ENCODE peak calls at places on chromosomes 6 and 20, in eight cellular contexts. V is Panc1, D is suprapubic skin, E is cardiac fibroblast, F is GM23338, J is foreskin fibroblast, M is AG09309, Q is ovary. H is an unnamed sample.

GRCh38 chr6:2038096-2038495 is 207.3 kb downstream of the GMDS start:
- DNase-seq in F (no peak), J (no peak), D (no peak), E (peak), M (no peak), Q (no peak), V (no peak), H (no peak)

GRCh38 chr20:57013221-57013620 is 253.2 kb downstream of the BMP7 start:
- DNase-seq in E (no peak), M (no peak), J (no peak), D (no peak), F (no peak), V (no peak), Q (no peak), H (no peak)

GRCh38 chr6:35028781-35029180 is 112.4 kb downstream of the TCP11 start:
- DNase-seq in V (no peak), M (no peak), Q (no peak), D (no peak), E (no peak), F (no peak), J (no peak), H (no peak)

GRCh38 chr6:14074723-14075503 is 42.7 kb upstream of the CD83 start:
- DNase-seq in F (no peak), D (no peak), Q (peak), J (peak), E (peak), V (no peak), M (no peak), H (peak)

GRCh38 chr6:865846-866245 is 172.9 kb upstream of the EXOC2 start:
- DNase-seq in Q (no peak), F (no peak), E (no peak), J (no peak), M (no peak), V (no peak), D (no peak), H (no peak)

GRCh38 chr6:159929819-159930218 is 39.0 kb downstream of the MAS1 start:
- DNase-seq in J (no peak), D (no peak), Q (peak), F (no peak), M (no peak), E (no peak), V (no peak), H (no peak)

GRCh38 chr20:9807176-9807575 is 31.7 kb downstream of the PAK5 start:
- DNase-seq in V (no peak), E (no peak), D (no peak), M (no peak), J (no peak), F (no peak), Q (no peak), H (no peak)

GRCh38 chr6:58419321-58419720 is 1101.9 kb downstream of the PRIM2 start:
- DNase-seq in M (no peak), E (no peak), J (no peak), F (no peak), D (no peak), Q (no peak), V (no peak), H (no peak)

GRCh38 chr6:12203001-12203400 is 87.2 kb upstream of the EDN1 start:
- DNase-seq in Q (no peak), F (peak), V (no peak), E (peak), J (no peak), M (no peak), D (no peak), H (no peak)

GRCh38 chr6:158023597-158023939 is 41.9 kb downstream of the SYNJ2 start:
- DNase-seq in Q (no peak), D (no peak), V (no peak), E (no peak), J (no peak), M (no peak), F (no peak), H (no peak)

DNA sequence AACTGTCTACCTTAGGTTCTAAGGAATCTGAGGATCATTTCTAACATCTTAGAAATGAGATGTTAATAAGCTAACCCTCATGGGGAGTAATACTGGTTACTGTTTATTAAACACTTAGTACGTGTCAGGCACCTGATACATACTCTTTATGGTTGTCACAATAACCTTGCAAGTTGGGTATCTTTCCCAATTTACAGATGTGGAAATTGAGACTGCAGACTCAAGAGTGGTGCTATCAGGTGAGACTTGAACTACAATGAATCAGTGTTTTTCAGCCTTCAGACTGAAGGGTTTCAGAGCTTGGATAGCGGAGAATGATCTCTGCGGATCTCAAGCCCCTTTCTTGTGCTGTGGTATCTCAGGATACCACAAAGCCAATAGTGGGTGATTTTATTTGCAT is 27.0 kb downstream of the ELOVL2 start:
- DNase-seq in M (no peak), D (no peak), J (no peak), Q (no peak), F (no peak), V (no peak), E (no peak), H (no peak)
- H3K4me3 ChIP-seq in M (no peak), D (no peak), J (no peak), Q (no peak), F (no peak), V (no peak), E (no peak), H (no peak)

DNA sequence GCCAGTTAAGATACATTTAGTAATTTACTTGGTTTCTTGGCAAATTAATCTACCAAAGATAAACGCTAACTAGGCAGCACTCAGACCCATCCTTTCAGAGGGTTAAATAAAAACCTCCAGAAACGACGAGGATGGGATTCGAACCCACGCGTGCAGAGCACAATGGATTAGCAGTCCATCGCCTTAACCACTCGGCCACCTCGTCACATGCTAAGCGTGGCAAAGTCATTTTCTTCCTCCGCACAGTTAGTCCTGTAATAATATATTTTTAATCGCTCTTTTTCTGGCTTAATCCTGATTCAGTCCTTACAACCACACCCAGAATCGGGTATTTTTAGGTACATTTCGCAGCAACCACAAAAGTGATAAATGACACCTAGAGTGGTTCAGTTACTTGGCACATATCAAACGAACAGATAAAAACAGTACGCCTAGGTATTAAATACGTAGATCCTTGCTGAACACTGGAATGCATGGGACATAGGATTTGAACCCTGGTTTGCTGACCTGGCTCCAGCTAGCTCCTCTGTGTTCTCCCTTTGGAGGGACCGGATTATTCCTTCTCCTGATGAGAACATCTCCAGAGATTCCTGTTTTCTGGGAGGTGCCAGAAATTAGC is 71.6 kb downstream of the GPX5 start:
- DNase-seq in M (no peak), J (peak), F (peak), E (peak), Q (no peak), D (no peak), V (peak), H (no peak)
- H3K4me3 ChIP-seq in M (no peak), J (peak), F (peak), E (peak), Q (no peak), D (no peak), V (peak), H (peak)

DNA sequence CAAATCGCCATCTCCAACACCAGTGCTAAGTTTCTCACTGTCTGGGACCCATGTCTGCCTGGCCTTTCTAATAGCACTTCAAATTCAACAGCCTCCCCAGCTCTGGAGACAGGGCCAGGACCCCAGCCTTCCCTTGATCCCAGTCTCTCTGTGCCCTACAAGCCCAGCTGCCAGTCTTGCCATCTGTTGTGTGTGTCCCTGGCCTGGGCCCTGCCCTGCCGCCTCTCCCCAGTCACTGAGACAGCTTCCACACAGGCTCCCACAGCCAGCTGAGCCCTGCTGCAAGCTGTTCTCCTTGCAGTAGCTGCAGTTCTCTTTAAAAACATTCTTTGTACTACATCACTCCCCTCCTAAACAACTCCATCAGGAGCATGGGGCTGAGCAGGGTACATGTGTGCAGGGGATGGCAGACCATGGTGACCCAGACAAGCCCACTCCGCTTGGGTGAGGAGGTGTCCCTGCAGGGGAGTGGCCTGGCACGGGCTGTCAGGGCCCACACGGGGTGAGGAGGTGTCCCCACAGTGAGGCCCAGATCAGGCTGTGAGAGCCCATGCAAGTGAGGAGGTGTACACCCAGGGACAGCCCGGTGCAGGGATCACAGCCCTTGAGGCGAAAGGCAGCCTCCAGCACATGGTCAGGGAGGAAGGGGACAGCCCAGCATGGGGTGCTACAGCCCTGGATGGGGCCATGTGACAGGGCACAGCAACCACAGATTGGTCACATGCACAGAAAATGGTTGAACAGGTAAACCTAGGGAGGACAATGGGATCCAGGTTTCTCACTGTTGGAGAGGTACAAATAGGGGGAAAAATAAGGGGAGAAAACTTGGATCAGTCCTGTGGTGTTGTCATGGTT is 16.2 kb downstream of the CST7 start:
- DNase-seq in J (no peak), E (no peak), M (no peak), F (no peak), V (no peak), Q (peak), D (peak), H (no peak)
- H3K4me3 ChIP-seq in J (no peak), E (no peak), M (no peak), F (no peak), V (no peak), Q (no peak), D (no peak), H (no peak)

DNA sequence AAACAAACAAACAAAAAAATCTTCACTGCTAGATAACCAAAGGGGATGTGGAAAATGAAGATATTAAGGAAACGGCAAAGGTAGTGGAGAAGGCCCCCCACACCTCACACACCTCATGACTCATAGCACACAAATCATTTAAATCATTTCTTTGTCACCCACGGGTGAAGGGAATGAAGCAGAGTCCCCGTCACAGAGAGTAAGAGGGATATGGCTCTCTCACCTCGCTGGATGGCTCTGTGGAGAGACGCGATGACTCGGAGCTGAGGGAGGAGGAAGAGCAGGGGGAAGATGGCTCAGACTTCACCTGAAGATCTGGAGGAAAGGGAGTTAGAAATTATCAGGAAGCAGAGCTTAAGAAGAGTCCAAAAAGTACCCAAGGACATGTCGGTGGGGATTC is 1.2 kb downstream of the ATF6B start:
- DNase-seq in D (no peak), Q (no peak), E (no peak), M (no peak), J (no peak), V (no peak), F (no peak), H (no peak)
- H3K4me3 ChIP-seq in D (peak), Q (peak), E (peak), M (peak), J (peak), V (peak), F (peak), H (peak)

GRCh38 chr20:25056601-25057233 is 1.2 kb downstream of the ACSS1 start:
- DNase-seq in F (no peak), M (no peak), D (no peak), V (no peak), Q (no peak), E (no peak), J (no peak), H (no peak)
- H3K4me3 ChIP-seq in F (peak), M (peak), D (peak), V (peak), Q (peak), E (peak), J (peak), H (peak)

DNA sequence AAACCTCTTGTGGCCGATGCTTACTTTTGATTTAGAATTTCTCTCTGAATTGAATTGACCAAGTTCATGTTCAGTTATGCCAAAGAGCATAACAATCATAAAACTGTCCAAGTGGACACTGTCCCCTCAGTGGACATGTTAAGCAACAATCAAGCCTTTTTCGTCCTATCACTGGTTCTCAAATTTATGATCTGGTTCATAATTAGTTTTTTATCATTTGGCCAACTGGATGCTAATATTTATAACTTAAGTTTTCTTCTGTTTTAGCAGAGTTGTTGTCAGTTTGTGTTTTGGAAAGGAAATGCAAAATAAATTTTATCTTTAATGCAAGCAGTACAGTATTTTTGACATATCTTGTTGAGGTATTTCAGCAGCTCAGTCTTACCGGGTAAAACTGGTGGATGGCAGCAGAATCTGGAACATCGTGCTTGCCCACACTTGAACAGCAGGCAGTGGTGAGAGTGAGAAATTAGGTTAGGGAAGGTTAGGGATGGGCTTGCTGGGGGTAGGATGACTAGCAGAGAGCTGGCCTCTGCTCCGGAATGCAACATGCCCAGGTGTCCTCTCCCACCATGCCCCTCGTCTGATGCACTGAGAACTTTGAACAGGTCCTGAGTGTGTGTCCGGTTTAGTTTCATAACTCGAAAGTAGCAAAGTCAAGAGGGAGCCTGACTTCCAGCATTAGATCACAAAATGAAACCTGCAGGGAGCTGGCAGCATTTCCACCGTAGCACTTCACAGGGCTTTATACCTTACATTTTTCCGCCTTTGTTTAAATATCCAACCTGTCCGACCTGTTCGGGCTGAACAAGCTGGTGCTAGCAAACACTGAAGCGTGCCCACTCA is 93.1 kb downstream of the RREB1 start:
- DNase-seq in E (no peak), F (no peak), J (no peak), D (no peak), V (no peak), Q (no peak), M (no peak), H (no peak)
- H3K4me3 ChIP-seq in E (no peak), F (no peak), J (no peak), D (peak), V (no peak), Q (no peak), M (no peak), H (no peak)

H was measured in GM12864.